ENCODE peak calls at places on chromosomes 7 and 10, in five cellular contexts. S is OCI-LY7, V is GM23338, G is SK-N-SH, I is PC-3. N is an unnamed sample. For H3K9me2, the result is how much of the 10 kb centered on the place peaks cover.

GRCh38 chr7:93601363-93601762 is 26.8 kb upstream of the CALCR start:
- DNase-seq in S (no peak), V (peak), G (no peak), I (peak), N (peak)

GRCh38 chr10:52314007-52314821 is at the start of gene DKK1:
- DNase-seq in S (no peak), V (peak), G (peak), I (peak), N (peak)

GRCh38 chr10:91076991-91077548 is 143.4 kb upstream of the PCGF5 start:
- DNase-seq in S (no peak), V (no peak), G (no peak), I (no peak), N (no peak)

GRCh38 chr10:4981722-4982471 is 18.7 kb downstream of the AKR1C1 start:
- DNase-seq in S (peak), V (peak), G (peak), I (peak), N (peak)

GRCh38 chr7:74542558-74543117 is 88.9 kb downstream of the GTF2IRD1 start:
- DNase-seq in S (no peak), V (no peak), G (peak), I (no peak), N (no peak)

GRCh38 chr7:31954500-31954899 is 115.7 kb downstream of the PDE1C start:
- DNase-seq in S (no peak), V (no peak), G (no peak), I (no peak), N (no peak)

GRCh38 chr10:93595378-93596288 is 5.4 kb downstream of the RBP4 start:
- DNase-seq in S (no peak), V (no peak), G (no peak), I (no peak), N (peak)

GRCh38 chr10:4506087-4506486 is 319.9 kb upstream of the AKR1E2 start:
- DNase-seq in S (no peak), V (no peak), G (no peak), I (no peak), N (no peak)

DNA sequence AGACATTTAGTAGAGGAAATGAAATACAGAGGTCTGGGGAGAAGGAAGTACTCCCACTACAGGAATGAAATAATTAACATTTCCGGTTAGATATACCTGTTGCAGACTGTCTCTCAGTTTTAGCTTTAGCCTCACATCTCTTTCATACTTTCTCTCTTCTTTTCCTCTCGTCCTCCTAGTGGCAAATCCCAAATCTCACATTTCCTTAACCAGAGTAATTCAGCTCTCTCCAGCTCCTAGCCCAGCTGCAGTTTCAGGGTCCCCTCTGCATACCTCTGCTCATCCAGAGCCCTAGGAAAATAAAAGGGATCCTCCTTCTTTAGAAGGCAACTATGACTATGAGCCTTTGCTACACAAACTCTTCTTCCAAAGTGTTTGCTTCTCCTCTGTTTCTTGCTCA is 643.2 kb downstream of the PHTF2 start:
- DNase-seq in S (no peak), V (peak), G (no peak), I (no peak), N (no peak)
- H3K9me2 ChIP-seq in S (under half), V (under half), G (under half), I (under half), N (under half)

DNA sequence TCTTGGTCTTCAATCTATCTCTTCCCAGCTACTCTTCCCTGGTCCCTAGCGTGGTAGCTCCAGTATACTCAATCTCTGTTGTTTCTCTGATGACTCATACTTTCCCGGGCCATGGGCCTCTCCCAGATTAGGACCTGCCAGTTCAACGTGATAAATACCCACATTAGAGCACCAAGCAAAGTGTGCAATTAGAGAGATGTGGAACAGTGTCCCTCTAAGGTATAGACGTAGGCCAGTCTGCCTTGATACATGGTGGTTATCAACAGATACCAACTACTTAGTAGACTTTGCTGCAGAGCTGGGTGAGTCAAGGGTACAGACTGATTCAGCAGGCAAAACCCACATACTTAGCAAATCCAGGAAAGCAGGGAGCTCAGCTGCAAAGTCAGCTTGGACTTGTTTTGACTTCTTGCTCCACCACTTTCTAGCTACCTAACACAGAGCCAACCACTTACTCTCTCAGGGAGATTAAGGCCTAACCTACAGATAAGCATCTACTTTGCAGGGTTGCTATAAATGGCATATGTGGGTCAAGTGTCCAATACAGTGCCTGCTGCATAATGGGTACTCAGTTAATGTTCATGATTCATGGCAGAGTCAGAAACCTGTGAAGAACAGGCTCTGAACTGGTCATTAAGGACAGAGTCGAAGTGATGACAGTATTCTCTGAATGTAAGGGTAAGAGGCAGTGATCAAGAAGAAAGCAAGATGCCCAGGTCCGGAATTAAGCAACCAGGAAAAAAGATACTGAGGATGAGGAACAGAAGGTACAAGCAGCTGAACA is 176.1 kb downstream of the CHN2 start:
- DNase-seq in S (no peak), V (no peak), G (no peak), I (peak), N (peak)
- H3K9me2 ChIP-seq in S (under half), V (under half), G (under half), I (under half), N (under half)

GRCh38 chr7:4143511-4144160 is 538.5 kb upstream of the FOXK1 start:
- DNase-seq in S (no peak), V (no peak), G (no peak), I (no peak), N (no peak)

GRCh38 chr7:4147931-4148620 is 534.0 kb upstream of the FOXK1 start:
- DNase-seq in S (no peak), V (peak), G (no peak), I (no peak), N (no peak)

GRCh38 chr7:4144171-4144701 is 537.9 kb upstream of the FOXK1 start:
- DNase-seq in S (no peak), V (no peak), G (peak), I (no peak), N (no peak)

GRCh38 chr7:4144801-4145470 is 537.2 kb upstream of the FOXK1 start:
- DNase-seq in S (no peak), V (peak), G (peak), I (no peak), N (no peak)

DNA sequence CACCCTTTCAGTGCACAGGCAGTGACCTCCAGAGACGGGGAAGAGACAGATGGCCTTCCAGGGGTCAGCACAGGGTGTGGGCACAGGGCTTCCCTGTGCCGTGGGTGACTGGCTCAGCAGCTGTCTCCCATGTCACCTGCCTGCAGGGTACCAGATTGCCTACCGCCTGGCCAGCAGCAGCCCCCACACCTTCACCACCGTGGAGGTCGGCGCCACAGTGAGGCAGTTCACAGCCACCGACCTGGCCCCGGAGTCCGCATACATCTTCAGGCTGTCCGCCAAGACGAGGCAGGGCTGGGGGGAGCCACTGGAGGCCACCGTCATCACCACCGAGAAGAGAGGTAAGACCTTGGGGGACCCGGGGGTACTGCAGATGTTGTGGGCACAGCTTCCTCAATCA is 536.5 kb upstream of the FOXK1 start:
- DNase-seq in S (no peak), V (no peak), G (peak), I (no peak), N (no peak)
- H3K9me2 ChIP-seq in S (under half), V (under half), G (under half), I (under half), N (under half)

GRCh38 chr10:86401588-86402282 is 35.1 kb upstream of the GRID1 start:
- DNase-seq in S (peak), V (peak), G (peak), I (peak), N (peak)
- H3K9me2 ChIP-seq in S (under half), V (under half), G (under half), I (under half), N (under half)

DNA sequence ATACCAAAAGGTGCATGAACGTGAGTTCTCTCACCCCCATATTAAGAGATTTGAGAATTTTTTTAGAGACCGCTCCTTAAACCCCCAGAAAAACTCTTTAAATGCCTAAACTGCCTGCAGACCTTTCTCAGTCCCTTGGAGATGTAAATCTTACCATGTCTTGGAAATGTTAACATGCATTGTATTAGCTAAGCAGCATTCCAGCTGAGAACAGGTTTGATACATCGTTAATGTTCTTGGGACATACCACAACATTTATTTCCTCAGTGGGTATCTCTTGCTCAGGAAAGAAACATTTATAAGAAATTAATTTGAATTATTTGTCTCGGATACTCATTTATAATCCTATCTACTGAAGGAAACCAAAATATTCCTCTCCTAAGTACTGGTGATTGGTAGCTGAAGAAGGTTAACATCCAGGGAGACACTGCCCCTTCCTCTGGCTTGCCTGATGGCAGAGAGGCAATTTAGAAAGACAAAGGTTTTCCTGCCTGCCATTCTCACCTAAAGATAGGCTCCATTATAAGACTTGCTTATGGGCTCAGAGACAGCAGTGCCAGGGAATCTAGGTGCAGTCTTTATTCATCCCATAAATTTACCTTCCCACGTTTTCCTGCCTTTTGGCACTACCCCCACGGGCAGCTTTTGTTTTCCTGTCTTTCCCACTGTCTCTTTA is 141.2 kb downstream of the COBL start:
- DNase-seq in S (no peak), V (peak), G (no peak), I (no peak), N (no peak)
- H3K9me2 ChIP-seq in S (under half), V (under half), G (under half), I (under half), N (under half)